ENCODE peak calls at places on chromosome 1, in eight cellular contexts. One of them, this sample, is unnamed.

GRCh38 chr1:67646145-67647035 is 38.6 kb upstream of the GADD45A start:
- DNase-seq in stimulated activated CD8-positive, alpha-beta memory T cell treated with anti-CD3 and anti-CD28 coated beads, Interleukin-15, amount 100 ng/mL, for 24 hours: no peak
- DNase-seq in AG08396: no peak
- DNase-seq in head of caudate nucleus: no peak
- DNase-seq in nucleus accumbens: no peak
- DNase-seq in GM23248: peak
- DNase-seq in HEK293T: peak
- DNase-seq in BE2C: peak
- DNase-seq in this sample: no peak

GRCh38 chr1:201138311-201138840 is 11.4 kb upstream of the ASCL5 start:
- DNase-seq in stimulated activated CD8-positive, alpha-beta memory T cell treated with anti-CD3 and anti-CD28 coated beads, Interleukin-15, amount 100 ng/mL, for 24 hours: no peak
- DNase-seq in BE2C: no peak
- DNase-seq in head of caudate nucleus: peak
- DNase-seq in GM23248: peak
- DNase-seq in HEK293T: no peak
- DNase-seq in nucleus accumbens: no peak
- DNase-seq in AG08396: no peak
- DNase-seq in this sample: peak

GRCh38 chr1:10900265-10900651 is 103.8 kb upstream of the CASZ1 start:
- DNase-seq in BE2C: no peak
- DNase-seq in nucleus accumbens: no peak
- DNase-seq in HEK293T: no peak
- DNase-seq in head of caudate nucleus: no peak
- DNase-seq in stimulated activated CD8-positive, alpha-beta memory T cell treated with anti-CD3 and anti-CD28 coated beads, Interleukin-15, amount 100 ng/mL, for 24 hours: no peak
- DNase-seq in GM23248: no peak
- DNase-seq in AG08396: no peak
- DNase-seq in this sample: no peak

GRCh38 chr1:6025269-6026094 is 20.2 kb upstream of the KCNAB2 start:
- DNase-seq in head of caudate nucleus: peak
- DNase-seq in stimulated activated CD8-positive, alpha-beta memory T cell treated with anti-CD3 and anti-CD28 coated beads, Interleukin-15, amount 100 ng/mL, for 24 hours: no peak
- DNase-seq in GM23248: peak
- DNase-seq in HEK293T: no peak
- DNase-seq in AG08396: no peak
- DNase-seq in nucleus accumbens: no peak
- DNase-seq in BE2C: no peak
- DNase-seq in this sample: no peak

GRCh38 chr1:22286491-22286890 is 143.6 kb upstream of the WNT4 start:
- DNase-seq in stimulated activated CD8-positive, alpha-beta memory T cell treated with anti-CD3 and anti-CD28 coated beads, Interleukin-15, amount 100 ng/mL, for 24 hours: no peak
- DNase-seq in BE2C: no peak
- DNase-seq in AG08396: no peak
- DNase-seq in GM23248: no peak
- DNase-seq in head of caudate nucleus: no peak
- DNase-seq in nucleus accumbens: no peak
- DNase-seq in HEK293T: no peak
- DNase-seq in this sample: no peak

GRCh38 chr1:94739521-94740061 is 80.6 kb upstream of the SLC44A3 start:
- DNase-seq in stimulated activated CD8-positive, alpha-beta memory T cell treated with anti-CD3 and anti-CD28 coated beads, Interleukin-15, amount 100 ng/mL, for 24 hours: no peak
- DNase-seq in AG08396: peak
- DNase-seq in head of caudate nucleus: no peak
- DNase-seq in BE2C: no peak
- DNase-seq in nucleus accumbens: no peak
- DNase-seq in GM23248: peak
- DNase-seq in HEK293T: no peak
- DNase-seq in this sample: no peak

GRCh38 chr1:167763525-167764220 is 41.9 kb downstream of the MPZL1 start:
- DNase-seq in GM23248: no peak
- DNase-seq in HEK293T: no peak
- DNase-seq in nucleus accumbens: peak
- DNase-seq in AG08396: no peak
- DNase-seq in BE2C: no peak
- DNase-seq in stimulated activated CD8-positive, alpha-beta memory T cell treated with anti-CD3 and anti-CD28 coated beads, Interleukin-15, amount 100 ng/mL, for 24 hours: no peak
- DNase-seq in head of caudate nucleus: peak
- DNase-seq in this sample: peak

GRCh38 chr1:71014110-71014509 is 33.5 kb downstream of the PTGER3 start:
- DNase-seq in stimulated activated CD8-positive, alpha-beta memory T cell treated with anti-CD3 and anti-CD28 coated beads, Interleukin-15, amount 100 ng/mL, for 24 hours: no peak
- DNase-seq in nucleus accumbens: no peak
- DNase-seq in head of caudate nucleus: no peak
- DNase-seq in GM23248: peak
- DNase-seq in HEK293T: no peak
- DNase-seq in BE2C: no peak
- DNase-seq in AG08396: no peak
- DNase-seq in this sample: no peak

GRCh38 chr1:222697858-222698257 is 14.4 kb downstream of the AIDA start:
- DNase-seq in nucleus accumbens: no peak
- DNase-seq in HEK293T: no peak
- DNase-seq in head of caudate nucleus: no peak
- DNase-seq in GM23248: peak
- DNase-seq in BE2C: no peak
- DNase-seq in AG08396: peak
- DNase-seq in stimulated activated CD8-positive, alpha-beta memory T cell treated with anti-CD3 and anti-CD28 coated beads, Interleukin-15, amount 100 ng/mL, for 24 hours: no peak
- DNase-seq in this sample: no peak